ENCODE peak calls at places on chromosome 13, in seven cellular contexts. C is AG09309, P is left ventricle myocardium inferior, H is neural progenitor cell, R is right lobe of liver, B is HFF-Myc, V is pancreas. M is an unnamed sample.

GRCh38 chr13:35479691-35480090 is 3.2 kb upstream of the MAB21L1 start:
- DNase-seq in C (no peak), P (no peak), H (no peak), R (no peak), B (no peak), V (no peak), M (no peak)

GRCh38 chr13:19182536-19182935 is 912 bp upstream of the TUBA3C start:
- DNase-seq in C (no peak), P (no peak), H (no peak), R (no peak), B (no peak), V (no peak), M (no peak)

GRCh38 chr13:40637644-40638043 is 28.8 kb downstream of the FOXO1 start:
- DNase-seq in C (no peak), P (no peak), H (no peak), R (no peak), B (no peak), V (no peak), M (no peak)

GRCh38 chr13:29503041-29503837 is 92.2 kb downstream of the SLC7A1 start:
- DNase-seq in C (no peak), P (no peak), H (peak), R (no peak), B (no peak), V (no peak), M (no peak)

GRCh38 chr13:97512732-97513131 is 78.8 kb downstream of the RAP2A start:
- DNase-seq in C (no peak), P (no peak), H (no peak), R (no peak), B (no peak), V (no peak), M (no peak)

GRCh38 chr13:38355595-38356120 is 6.0 kb downstream of the UFM1 start:
- DNase-seq in C (no peak), P (no peak), H (no peak), R (no peak), B (no peak), V (no peak), M (no peak)

GRCh38 chr13:99496322-99497142 is 4.7 kb upstream of the TM9SF2 start:
- DNase-seq in C (peak), P (peak), H (no peak), R (peak), B (no peak), V (no peak), M (peak)

GRCh38 chr13:100588350-100589177 is at the start of gene GGACT:
- DNase-seq in C (no peak), P (peak), H (peak), R (peak), B (no peak), V (peak), M (peak)

GRCh38 chr13:39810091-39810877 is 154.8 kb downstream of the COG6 start:
- DNase-seq in C (no peak), P (no peak), H (no peak), R (no peak), B (no peak), V (no peak), M (no peak)

GRCh38 chr13:107883561-107884175 is 331.7 kb downstream of the LIG4 start:
- DNase-seq in C (peak), P (no peak), H (no peak), R (no peak), B (no peak), V (no peak), M (no peak)

GRCh38 chr13:52846567-52847321 is 1.7 kb downstream of the PCDH8 start:
- DNase-seq in C (no peak), P (peak), H (peak), R (peak), B (no peak), V (peak), M (peak)

GRCh38 chr13:100828226-100828625 is 153.6 kb upstream of the TMTC4 start:
- DNase-seq in C (no peak), P (no peak), H (peak), R (no peak), B (no peak), V (no peak), M (no peak)

GRCh38 chr13:95296326-95296939 is 4.8 kb downstream of the ABCC4 start:
- DNase-seq in C (no peak), P (peak), H (peak), R (peak), B (no peak), V (no peak), M (no peak)

GRCh38 chr13:28501547-28501946 is 6.6 kb upstream of the FLT1 start:
- DNase-seq in C (no peak), P (peak), H (no peak), R (peak), B (no peak), V (no peak), M (no peak)

GRCh38 chr13:26957163-26957562 is 196.6 kb upstream of the GPR12 start:
- DNase-seq in C (no peak), P (no peak), H (no peak), R (no peak), B (no peak), V (no peak), M (no peak)

GRCh38 chr13:103694471-103694870 is 628.3 kb upstream of the SLC10A2 start:
- DNase-seq in C (no peak), P (no peak), H (no peak), R (no peak), B (no peak), V (peak), M (no peak)

GRCh38 chr13:30113983-30114491 is 193.3 kb downstream of the KATNAL1 start:
- DNase-seq in C (no peak), P (no peak), H (peak), R (no peak), B (no peak), V (no peak), M (no peak)

GRCh38 chr13:77774181-77774580 is 76.7 kb downstream of the SLAIN1 start:
- DNase-seq in C (no peak), P (no peak), H (no peak), R (no peak), B (no peak), V (no peak), M (no peak)

GRCh38 chr13:59468396-59468795 is 695.3 kb downstream of the DIAPH3 start:
- DNase-seq in C (no peak), P (no peak), H (no peak), R (no peak), B (no peak), V (no peak), M (no peak)

GRCh38 chr13:51785592-51786424 is 18.2 kb downstream of the DHRS12 start:
- DNase-seq in C (no peak), P (peak), H (peak), R (no peak), B (peak), V (no peak), M (no peak)

GRCh38 chr13:40152145-40152544 is 496.7 kb downstream of the COG6 start:
- DNase-seq in C (peak), P (no peak), H (no peak), R (no peak), B (peak), V (no peak), M (no peak)

GRCh38 chr13:53007872-53008271 is 20.7 kb upstream of the OLFM4 start:
- DNase-seq in C (no peak), P (peak), H (no peak), R (no peak), B (no peak), V (peak), M (no peak)

GRCh38 chr13:25699056-25699455 is 327.3 kb downstream of the ATP8A2 start:
- DNase-seq in C (no peak), P (no peak), H (no peak), R (no peak), B (no peak), V (no peak), M (no peak)

GRCh38 chr13:58960909-58961308 is 1202.8 kb downstream of the DIAPH3 start:
- DNase-seq in C (no peak), P (no peak), H (peak), R (no peak), B (no peak), V (no peak), M (no peak)

GRCh38 chr13:96090240-96091101 is 564 bp downstream of the HS6ST3 start:
- DNase-seq in C (no peak), P (peak), H (peak), R (no peak), B (no peak), V (peak), M (peak)

GRCh38 chr13:51632643-51633357 is 48.5 kb downstream of the WDFY2 start:
- DNase-seq in C (no peak), P (no peak), H (peak), R (no peak), B (no peak), V (no peak), M (no peak)

GRCh38 chr13:65460136-65460535 is 1770.0 kb downstream of the PCDH9 start:
- DNase-seq in C (no peak), P (no peak), H (no peak), R (no peak), B (peak), V (no peak), M (no peak)

GRCh38 chr13:94195715-94196114 is 283.8 kb downstream of the DCT start:
- DNase-seq in C (peak), P (no peak), H (no peak), R (no peak), B (peak), V (no peak), M (no peak)

GRCh38 chr13:44972956-44973581 is 16.2 kb downstream of the NUFIP1 start:
- DNase-seq in C (no peak), P (no peak), H (peak), R (no peak), B (no peak), V (no peak), M (no peak)

GRCh38 chr13:90553167-90553566 is 794.3 kb upstream of the MIR17HG start:
- DNase-seq in C (no peak), P (no peak), H (no peak), R (no peak), B (no peak), V (no peak), M (no peak)

GRCh38 chr13:26010487-26011207 is 41.2 kb downstream of the SHISA2 start:
- DNase-seq in C (no peak), P (no peak), H (no peak), R (no peak), B (no peak), V (no peak), M (no peak)

GRCh38 chr13:90838561-90838960 is 508.9 kb upstream of the MIR17HG start:
- DNase-seq in C (no peak), P (no peak), H (no peak), R (no peak), B (no peak), V (no peak), M (no peak)

GRCh38 chr13:60797112-60797511 is 400.1 kb downstream of the TDRD3 start:
- DNase-seq in C (no peak), P (no peak), H (no peak), R (no peak), B (no peak), V (no peak), M (no peak)
- TF ChIP-seq CTCF in C (no peak), P (no peak), H (no peak), R (no peak), B (no peak), V (no peak), M (no peak)

GRCh38 chr13:111210082-111210481 is 95.0 kb downstream of the ARHGEF7 start:
- DNase-seq in C (no peak), P (no peak), H (peak), R (no peak), B (no peak), V (no peak), M (no peak)
- H3K4me3 ChIP-seq in C (peak), P (peak), H (no peak), R (no peak), B (peak), V (no peak), M (no peak)

GRCh38 chr13:84645196-84646071 is 763.2 kb upstream of the SLITRK1 start:
- DNase-seq in C (peak), P (no peak), H (no peak), R (no peak), B (no peak), V (no peak), M (no peak)
- TF ChIP-seq CTCF in C (peak), P (no peak), H (no peak), R (no peak), B (no peak), V (no peak), M (no peak)

DNA sequence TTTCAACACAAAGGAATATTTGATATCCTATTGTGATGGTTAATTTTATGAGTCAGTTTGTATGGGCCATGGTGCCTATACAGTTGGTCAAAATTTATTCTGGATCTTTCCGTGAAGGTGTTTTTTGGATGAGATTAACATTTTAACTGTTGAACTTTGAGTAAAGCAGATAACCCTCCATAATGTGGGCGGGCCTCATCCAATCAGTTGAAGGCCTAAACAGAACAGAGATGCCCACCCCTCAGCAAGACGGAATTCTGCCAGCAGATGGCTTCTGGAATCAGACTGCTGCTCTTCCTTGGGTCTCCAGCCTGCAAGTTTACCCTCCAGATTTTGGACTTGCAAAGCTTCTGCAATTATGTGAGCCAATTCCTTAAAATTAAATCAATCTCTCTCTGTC is 16.0 kb downstream of the CSNK1A1L start:
- DNase-seq in C (no peak), P (no peak), H (no peak), R (no peak), B (no peak), V (no peak), M (no peak)
- H3K4me3 ChIP-seq in C (no peak), P (no peak), H (no peak), R (no peak), B (no peak), V (no peak), M (no peak)

DNA sequence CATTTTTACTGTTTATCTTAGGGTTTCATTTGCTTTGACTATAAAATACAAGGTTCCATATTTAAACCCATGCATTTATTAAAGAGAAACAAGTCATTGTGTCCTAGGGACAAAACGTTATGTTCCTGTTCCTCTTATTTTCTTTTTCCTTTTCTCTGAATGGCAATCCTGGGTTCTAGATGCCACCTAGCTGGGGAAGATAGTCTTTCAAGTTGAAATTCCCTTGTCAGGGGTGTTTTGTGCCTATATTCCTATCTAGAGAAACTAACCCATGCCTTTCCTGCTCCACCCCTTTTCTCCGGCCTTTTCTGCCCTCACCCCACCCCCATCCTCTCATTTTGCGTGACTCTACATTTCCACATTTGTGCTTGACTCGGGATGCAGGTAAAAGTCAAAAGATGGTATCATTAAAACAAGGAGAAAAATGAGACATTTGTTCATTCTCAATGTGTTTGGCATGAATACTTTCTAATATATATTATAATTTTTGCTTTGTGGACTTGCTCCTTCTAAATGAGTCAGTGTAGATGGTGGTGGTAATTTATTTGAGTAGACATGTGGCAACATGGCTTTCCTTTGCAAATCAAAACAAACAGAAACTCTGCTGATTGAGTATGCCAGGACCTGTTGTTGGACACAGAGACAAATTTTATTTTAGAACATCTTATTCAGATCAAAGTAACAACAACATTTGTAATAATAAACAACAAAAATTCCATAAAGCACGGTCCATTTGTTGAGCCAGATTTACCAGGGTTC is 26.8 kb upstream of the STARD13 start:
- DNase-seq in C (no peak), P (no peak), H (no peak), R (no peak), B (no peak), V (no peak), M (no peak)
- TF ChIP-seq CTCF in C (peak), P (peak), H (no peak), R (peak), B (no peak), V (no peak), M (peak)

GRCh38 chr13:87123987-87124784 is 547.0 kb upstream of the SLITRK5 start:
- DNase-seq in C (peak), P (peak), H (peak), R (no peak), B (peak), V (no peak), M (no peak)
- H3K4me3 ChIP-seq in C (no peak), P (no peak), H (no peak), R (no peak), B (no peak), V (no peak), M (no peak)

GRCh38 chr13:112664501-112665203 is 25.2 kb upstream of the ATP11A start:
- DNase-seq in C (peak), P (no peak), H (no peak), R (no peak), B (no peak), V (no peak), M (no peak)
- TF ChIP-seq CTCF in C (no peak), P (no peak), H (no peak), R (no peak), B (no peak), V (no peak), M (no peak)

GRCh38 chr13:20580257-20580656 is 13.3 kb downstream of the IFT88 start:
- DNase-seq in C (no peak), P (no peak), H (no peak), R (peak), B (no peak), V (no peak), M (no peak)

GRCh38 chr13:20582026-20582425 is 15.1 kb downstream of the IFT88 start:
- DNase-seq in C (no peak), P (no peak), H (no peak), R (no peak), B (no peak), V (no peak), M (no peak)

GRCh38 chr13:20585371-20585770 is 18.4 kb downstream of the IFT88 start:
- DNase-seq in C (no peak), P (no peak), H (no peak), R (no peak), B (no peak), V (no peak), M (no peak)

GRCh38 chr13:20579193-20579592 is 12.2 kb downstream of the IFT88 start:
- DNase-seq in C (no peak), P (no peak), H (no peak), R (no peak), B (no peak), V (no peak), M (no peak)

DNA sequence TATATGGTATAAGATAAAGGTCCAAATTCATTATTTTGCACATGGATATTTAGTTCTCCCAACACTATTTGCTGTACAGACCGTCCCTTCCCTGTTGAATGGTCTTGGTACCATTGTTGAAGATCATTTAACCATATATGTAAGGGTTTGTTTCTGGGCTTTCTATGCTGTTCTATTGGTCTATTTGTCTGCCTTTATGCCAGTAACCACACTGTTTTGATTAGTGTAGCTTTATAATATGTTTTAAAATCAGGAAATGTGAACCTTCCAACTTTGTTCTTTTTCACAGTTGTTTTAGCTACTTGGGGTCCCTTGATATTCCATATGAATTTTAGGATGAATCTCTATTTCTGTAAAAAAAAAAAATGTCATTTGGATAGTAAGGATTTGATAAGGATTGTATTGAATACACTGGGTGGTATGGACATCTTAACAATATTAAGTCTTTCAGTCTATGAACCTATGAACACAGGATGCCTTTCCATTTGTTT is 16.9 kb downstream of the IFT88 start:
- DNase-seq in C (no peak), P (no peak), H (no peak), R (no peak), B (no peak), V (no peak), M (no peak)
- H3K4me3 ChIP-seq in C (no peak), P (no peak), H (no peak), R (no peak), B (no peak), V (no peak), M (no peak)

GRCh38 chr13:50124536-50125305 is 109.5 kb downstream of the KCNRG start:
- DNase-seq in C (no peak), P (peak), H (peak), R (peak), B (no peak), V (peak), M (no peak)

GRCh38 chr13:50123515-50123861 is 108.2 kb downstream of the KCNRG start:
- DNase-seq in C (no peak), P (no peak), H (no peak), R (no peak), B (no peak), V (no peak), M (no peak)

GRCh38 chr13:50125306-50125555 is 110.0 kb downstream of the KCNRG start:
- DNase-seq in C (no peak), P (no peak), H (no peak), R (no peak), B (no peak), V (no peak), M (no peak)

GRCh38 chr13:50123002-50123401 is 107.8 kb downstream of the KCNRG start:
- DNase-seq in C (no peak), P (no peak), H (no peak), R (no peak), B (no peak), V (no peak), M (no peak)

GRCh38 chr13:50123862-50124535 is 108.8 kb downstream of the KCNRG start:
- DNase-seq in C (peak), P (no peak), H (peak), R (no peak), B (peak), V (peak), M (peak)
- TF ChIP-seq CTCF in C (peak), P (peak), H (no peak), R (no peak), B (no peak), V (no peak), M (no peak)

M was measured in kidney.